ENCODE peak calls at places on chromosome 6, in nine cellular contexts. C is A549, V is psoas muscle, E is foreskin fibroblast, D is transverse colon, S is left ventricle myocardium inferior, B is PC-3, K is cardiac fibroblast, M is GM10248. R is an unnamed sample.

GRCh38 chr6:106787327-106788196 is 158.2 kb downstream of the QRSL1 start:
- DNase-seq in C (peak), V (no peak), E (no peak), D (no peak), S (no peak), B (no peak), K (no peak), M (no peak), R (no peak)

GRCh38 chr6:73515204-73516101 is 5.4 kb downstream of the EEF1A1 start:
- DNase-seq in C (no peak), V (no peak), E (peak), D (peak), S (no peak), B (peak), K (peak), M (no peak), R (no peak)

GRCh38 chr6:118984342-118984741 is 49.4 kb upstream of the MCM9 start:
- DNase-seq in C (no peak), V (no peak), E (no peak), D (no peak), S (no peak), B (no peak), K (no peak), M (peak), R (no peak)

GRCh38 chr6:26234421-26235239 is 130.4 kb upstream of the BTN3A2 start:
- DNase-seq in C (peak), V (peak), E (peak), D (peak), S (no peak), B (peak), K (peak), M (peak), R (peak)

GRCh38 chr6:170279977-170280688 is 10.7 kb downstream of the DLL1 start:
- DNase-seq in C (peak), V (peak), E (no peak), D (peak), S (peak), B (peak), K (peak), M (peak), R (no peak)

GRCh38 chr6:136784271-136784664 is 8.0 kb downstream of the MAP3K5 start:
- DNase-seq in C (no peak), V (no peak), E (no peak), D (no peak), S (no peak), B (no peak), K (no peak), M (no peak), R (no peak)

GRCh38 chr6:103327079-103327478 is 1532.6 kb downstream of the HACE1 start:
- DNase-seq in C (no peak), V (no peak), E (no peak), D (no peak), S (no peak), B (no peak), K (no peak), M (no peak), R (peak)

GRCh38 chr6:10478187-10479040 is 42.7 kb upstream of the GCNT2 start:
- DNase-seq in C (peak), V (no peak), E (peak), D (no peak), S (no peak), B (peak), K (peak), M (peak), R (no peak)

GRCh38 chr6:2919886-2920285 is 16.8 kb upstream of the SERPINB9 start:
- DNase-seq in C (no peak), V (no peak), E (no peak), D (no peak), S (no peak), B (no peak), K (no peak), M (no peak), R (no peak)

GRCh38 chr6:106448000-106448426 is 87.5 kb downstream of the CRYBG1 start:
- DNase-seq in C (no peak), V (no peak), E (no peak), D (peak), S (peak), B (no peak), K (no peak), M (peak), R (no peak)

GRCh38 chr6:169752074-169752623 is 727 bp downstream of the ERMARD start:
- DNase-seq in C (no peak), V (no peak), E (no peak), D (no peak), S (no peak), B (no peak), K (peak), M (no peak), R (no peak)

GRCh38 chr6:92690997-92691599 is 728.3 kb downstream of the EPHA7 start:
- DNase-seq in C (no peak), V (no peak), E (no peak), D (no peak), S (no peak), B (peak), K (peak), M (no peak), R (no peak)

GRCh38 chr6:37316071-37316470 is 37.7 kb upstream of the RNF8 start:
- DNase-seq in C (no peak), V (no peak), E (no peak), D (no peak), S (no peak), B (no peak), K (no peak), M (no peak), R (no peak)

GRCh38 chr6:122222761-122223160 is 176.7 kb upstream of the HSF2 start:
- DNase-seq in C (no peak), V (no peak), E (peak), D (no peak), S (no peak), B (no peak), K (no peak), M (no peak), R (no peak)

GRCh38 chr6:76856065-76856464 is 607.2 kb downstream of the HTR1B start:
- DNase-seq in C (no peak), V (no peak), E (no peak), D (no peak), S (no peak), B (no peak), K (no peak), M (no peak), R (no peak)

GRCh38 chr6:76866091-76866490 is 597.2 kb downstream of the HTR1B start:
- DNase-seq in C (no peak), V (no peak), E (no peak), D (no peak), S (no peak), B (peak), K (no peak), M (no peak), R (no peak)

GRCh38 chr6:76867182-76867581 is 596.1 kb downstream of the HTR1B start:
- DNase-seq in C (no peak), V (no peak), E (no peak), D (no peak), S (no peak), B (no peak), K (no peak), M (no peak), R (no peak)

GRCh38 chr6:76862966-76863365 is 600.3 kb downstream of the HTR1B start:
- DNase-seq in C (no peak), V (no peak), E (no peak), D (no peak), S (no peak), B (no peak), K (peak), M (no peak), R (no peak)

DNA sequence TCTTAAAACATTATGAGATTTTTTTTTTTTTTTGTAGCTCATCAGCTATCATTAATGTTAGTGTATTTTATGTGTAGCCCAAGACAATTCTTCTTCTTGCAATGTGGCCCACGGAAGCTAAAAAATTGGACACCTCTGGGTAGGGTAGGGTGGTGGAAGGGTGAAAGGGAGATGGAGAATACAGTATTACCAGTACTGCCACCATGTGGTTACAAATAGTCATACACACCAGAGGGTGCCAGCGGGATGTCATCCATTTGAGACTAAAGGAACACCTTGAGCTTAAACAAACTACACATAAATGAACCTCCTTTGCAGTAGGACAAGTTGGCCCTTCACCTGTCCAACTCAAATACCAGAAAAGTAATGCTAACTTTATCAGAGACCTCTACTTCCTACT is 601.9 kb downstream of the HTR1B start:
- DNase-seq in C (no peak), V (no peak), E (no peak), D (no peak), S (no peak), B (peak), K (no peak), M (no peak), R (peak)
- TF ChIP-seq CTCF in C (no peak), V (peak), E (no peak), D (peak), S (peak), B (peak), K (peak), M (peak), R (peak)

GRCh38 chr6:43125119-43125518 is 46.0 kb upstream of the SRF start:
- DNase-seq in C (no peak), V (no peak), E (peak), D (no peak), S (no peak), B (no peak), K (peak), M (no peak), R (peak)

GRCh38 chr6:43128926-43129325 is 42.1 kb upstream of the SRF start:
- DNase-seq in C (no peak), V (no peak), E (peak), D (no peak), S (no peak), B (no peak), K (no peak), M (peak), R (no peak)

GRCh38 chr6:43127180-43127579 is 43.9 kb upstream of the SRF start:
- DNase-seq in C (no peak), V (no peak), E (no peak), D (no peak), S (no peak), B (no peak), K (no peak), M (no peak), R (no peak)

GRCh38 chr6:43125555-43125954 is 45.5 kb upstream of the SRF start:
- DNase-seq in C (no peak), V (no peak), E (peak), D (no peak), S (no peak), B (no peak), K (no peak), M (no peak), R (no peak)

DNA sequence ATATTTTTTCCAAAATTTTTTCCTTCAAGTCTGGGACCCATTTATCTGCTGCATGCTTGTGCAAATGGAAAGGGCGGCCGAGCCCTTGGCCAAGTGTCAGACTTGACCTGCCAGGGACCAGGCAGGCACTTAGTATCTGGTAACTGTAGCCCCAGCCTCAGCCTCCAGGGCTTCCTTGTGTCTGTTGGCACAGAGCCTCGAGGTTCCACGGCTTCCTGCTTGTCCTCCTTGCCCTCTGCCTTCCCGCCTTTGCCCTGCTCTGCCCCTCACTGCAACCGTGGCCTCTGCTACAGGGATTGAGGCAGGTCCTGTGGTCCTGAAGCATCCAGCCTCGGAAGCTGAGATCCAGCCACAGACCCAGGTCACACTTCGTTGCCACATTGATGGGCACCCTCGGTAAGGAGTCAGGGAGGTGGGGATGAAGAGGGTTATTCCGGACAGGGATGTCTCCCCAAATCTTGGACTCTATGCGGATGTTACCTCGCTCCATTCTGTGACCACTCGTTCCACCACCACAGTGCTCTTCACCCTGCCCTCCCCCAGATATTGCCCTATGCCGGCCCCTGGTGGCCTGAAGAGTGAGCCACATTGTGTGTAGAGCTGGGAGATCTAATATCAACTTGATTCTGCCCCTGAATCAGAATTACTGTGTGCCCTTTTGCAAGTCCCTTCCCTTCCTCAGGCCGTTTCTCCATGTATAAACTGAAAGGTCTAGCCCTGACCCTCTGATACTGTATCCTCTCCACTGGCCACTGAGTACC is 41.5 kb upstream of the SRF start:
- DNase-seq in C (peak), V (no peak), E (peak), D (peak), S (no peak), B (peak), K (peak), M (peak), R (peak)
- TF ChIP-seq CTCF in C (peak), V (peak), E (peak), D (peak), S (peak), B (peak), K (peak), M (peak), R (no peak)

GRCh38 chr6:33313709-33314514 is at the start of gene TAPBP:
- DNase-seq in C (peak), V (peak), E (peak), D (peak), S (peak), B (peak), K (peak), M (peak), R (peak)

GRCh38 chr6:33314515-33314942 is 651 bp upstream of the TAPBP start:
- DNase-seq in C (peak), V (peak), E (peak), D (peak), S (peak), B (peak), K (peak), M (peak), R (no peak)

GRCh38 chr6:33313105-33313708 is 671 bp downstream of the TAPBP start:
- DNase-seq in C (no peak), V (peak), E (no peak), D (peak), S (peak), B (no peak), K (peak), M (no peak), R (peak)

GRCh38 chr6:33314943-33315752 is 1.3 kb upstream of the TAPBP start:
- DNase-seq in C (peak), V (peak), E (no peak), D (peak), S (peak), B (peak), K (peak), M (no peak), R (no peak)

DNA sequence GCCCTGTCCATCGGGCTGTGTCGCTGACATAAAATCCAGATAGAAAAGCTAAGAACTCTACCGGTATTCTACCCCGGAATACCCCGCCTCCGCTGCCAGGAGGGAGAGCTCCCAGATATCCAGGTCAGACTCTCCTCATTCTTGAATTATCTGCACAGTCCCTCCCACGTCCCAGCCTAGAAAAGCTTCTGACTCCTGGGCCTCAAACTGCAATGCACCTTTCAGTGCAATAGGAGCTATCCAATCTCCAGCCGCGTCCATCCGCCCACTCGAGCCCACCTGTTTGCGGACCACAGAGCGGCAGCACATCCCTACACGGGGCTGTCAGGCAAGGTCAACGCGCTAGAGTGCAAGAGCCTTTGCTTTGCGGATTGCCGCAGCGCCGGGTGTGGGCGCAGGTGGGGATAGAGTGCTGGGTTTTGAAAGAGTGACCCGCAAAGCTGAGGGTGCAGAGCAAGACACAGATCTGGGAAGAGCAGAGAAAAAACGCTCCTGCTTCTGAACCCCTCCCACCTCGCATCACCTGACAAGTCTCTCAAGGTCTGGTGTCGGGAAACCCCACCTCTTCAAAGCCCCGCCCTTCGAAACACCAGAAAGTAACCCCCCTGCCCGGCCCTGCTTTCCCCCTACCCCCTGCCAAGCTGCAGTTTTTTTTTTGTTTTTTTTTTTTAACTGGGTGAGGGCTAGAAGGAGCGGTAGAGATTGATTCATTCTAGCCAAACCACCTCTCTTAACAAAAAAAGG is 1.3 kb downstream of the TAPBP start:
- DNase-seq in C (peak), V (peak), E (peak), D (peak), S (peak), B (peak), K (peak), M (peak), R (peak)
- TF ChIP-seq CTCF in C (no peak), V (no peak), E (no peak), D (no peak), S (no peak), B (no peak), K (no peak), M (peak), R (no peak)

GRCh38 chr6:84763397-84764331 is 734 bp downstream of the TBX18 start:
- DNase-seq in C (peak), V (peak), E (peak), D (no peak), S (peak), B (no peak), K (peak), M (no peak), R (peak)

GRCh38 chr6:84762941-84763396 is 1.4 kb downstream of the TBX18 start:
- DNase-seq in C (no peak), V (peak), E (no peak), D (no peak), S (no peak), B (no peak), K (no peak), M (no peak), R (peak)

GRCh38 chr6:84766118-84766683 is 1.8 kb upstream of the TBX18 start:
- DNase-seq in C (no peak), V (peak), E (no peak), D (no peak), S (peak), B (no peak), K (peak), M (no peak), R (no peak)

GRCh38 chr6:84762220-84762940 is 2.0 kb downstream of the TBX18 start:
- DNase-seq in C (peak), V (no peak), E (no peak), D (no peak), S (no peak), B (no peak), K (peak), M (no peak), R (peak)

GRCh38 chr6:84764332-84765049 is at the start of gene TBX18:
- DNase-seq in C (peak), V (peak), E (peak), D (peak), S (peak), B (no peak), K (peak), M (no peak), R (peak)
- TF ChIP-seq CTCF in C (no peak), V (no peak), E (no peak), D (no peak), S (no peak), B (no peak), K (no peak), M (no peak), R (no peak)

GRCh38 chr6:71482742-71483141 is 194.1 kb downstream of the OGFRL1 start:
- DNase-seq in C (no peak), V (no peak), E (no peak), D (no peak), S (no peak), B (peak), K (peak), M (no peak), R (no peak)
- TF ChIP-seq CTCF in C (peak), V (peak), E (peak), D (no peak), S (peak), B (peak), K (peak), M (no peak), R (no peak)

GRCh38 chr6:12417191-12417590 is 127.0 kb downstream of the EDN1 start:
- DNase-seq in C (no peak), V (no peak), E (no peak), D (no peak), S (no peak), B (no peak), K (no peak), M (no peak), R (no peak)
- TF ChIP-seq CTCF in C (no peak), V (no peak), E (no peak), D (no peak), S (no peak), B (no peak), K (no peak), M (no peak), R (no peak)

DNA sequence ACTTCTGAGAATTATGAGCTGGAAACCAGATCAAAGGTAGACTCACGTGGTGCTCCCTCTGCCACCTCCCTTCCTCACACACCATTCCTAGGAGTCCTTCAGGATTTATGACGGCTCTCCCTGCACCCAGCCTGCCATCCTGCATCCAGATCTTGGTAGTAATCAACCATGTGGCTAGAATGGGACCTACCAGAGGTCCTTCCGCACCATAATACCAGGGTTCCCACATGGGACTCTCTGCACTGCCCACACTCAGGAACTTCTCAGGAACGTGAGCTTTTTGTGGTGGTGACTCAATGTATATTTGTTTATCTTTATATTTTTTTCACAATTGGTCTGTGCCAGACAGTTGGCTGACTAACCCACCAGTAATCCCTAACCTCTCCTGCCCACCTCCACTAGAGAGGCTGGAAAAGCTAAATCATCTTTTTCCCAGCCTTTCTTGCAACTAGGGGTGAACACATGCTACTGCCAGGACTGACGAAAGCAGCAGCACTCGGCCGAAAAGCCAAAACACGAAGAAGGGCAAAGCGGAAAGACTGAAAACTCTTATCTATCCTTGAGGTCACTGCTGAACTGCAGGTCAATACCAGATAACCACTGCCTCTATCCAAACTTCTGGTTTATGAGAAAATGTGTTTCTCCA is 113.0 kb downstream of the TRERF1 start:
- DNase-seq in C (peak), V (no peak), E (peak), D (no peak), S (no peak), B (peak), K (peak), M (no peak), R (no peak)
- TF ChIP-seq CTCF in C (no peak), V (no peak), E (no peak), D (no peak), S (no peak), B (no peak), K (peak), M (no peak), R (no peak)

R was measured in glutamatergic neuron.